ENCODE peak calls at places on chromosomes 4 and X, in four cellular contexts. W is lower lobe of right lung, Y is bronchial epithelial cell, I is tibial nerve. O is an unnamed sample.

GRCh38 chr4:186132577-186133277 is 28.2 kb downstream of the FAM149A start:
- DNase-seq in W (no peak), Y (peak; percentile 59), I (no peak), O (no peak)

GRCh38 chr4:66691101-66691500 is 854.2 kb downstream of the CENPC start:
- DNase-seq in W (no peak), Y (no peak), I (no peak), O (no peak)

GRCh38 chr4:25756503-25756902 is 100.9 kb downstream of the SLC34A2 start:
- DNase-seq in W (no peak), Y (no peak), I (no peak), O (no peak)

GRCh38 chrX:112997991-112998390 is 157.4 kb upstream of the AMOT start:
- DNase-seq in W (no peak), Y (no peak), I (no peak), O (no peak)

GRCh38 chr4:28073860-28074555 is 1213.4 kb downstream of the STIM2 start:
- DNase-seq in W (no peak), Y (no peak), I (no peak), O (no peak)

GRCh38 chr4:138749303-138749702 is 266.3 kb upstream of the NOCT start:
- DNase-seq in W (no peak), Y (peak; percentile 73), I (no peak), O (no peak)

GRCh38 chr4:185754961-185755360 is 57.0 kb downstream of the SORBS2 start:
- DNase-seq in W (no peak), Y (peak; percentile 22), I (no peak), O (no peak)

GRCh38 chrX:40411350-40412111 is 169.2 kb upstream of the ATP6AP2 start:
- DNase-seq in W (no peak), Y (no peak), I (no peak), O (no peak)

GRCh38 chrX:30304866-30305265 is 4.3 kb downstream of the NR0B1 start:
- DNase-seq in W (no peak), Y (peak; percentile 46), I (no peak), O (no peak)

GRCh38 chr4:124085561-124086180 is 626.9 kb downstream of the ANKRD50 start:
- DNase-seq in W (no peak), Y (no peak), I (no peak), O (no peak)

GRCh38 chrX:102964941-102965340 is 27.9 kb downstream of the RAB40AL start:
- DNase-seq in W (no peak), Y (no peak), I (no peak), O (no peak)

GRCh38 chr4:5810151-5810550 is 82.7 kb downstream of the CRMP1 start:
- DNase-seq in W (no peak), Y (no peak), I (no peak), O (peak; percentile 3)

GRCh38 chr4:31089815-31090214 is 369.6 kb downstream of the PCDH7 start:
- DNase-seq in W (peak; percentile 49), Y (peak; percentile 98), I (no peak), O (no peak)

GRCh38 chrX:19446397-19446796 is 68.9 kb downstream of the MAP3K15 start:
- DNase-seq in W (no peak), Y (no peak), I (no peak), O (no peak)

GRCh38 chrX:49079489-49080428 is at the start of gene WDR45:
- DNase-seq in W (peak; percentile 80), Y (peak; percentile 49), I (peak; percentile 66), O (peak; percentile 73)

GRCh38 chr4:29467044-29467717 is 1253.0 kb upstream of the PCDH7 start:
- DNase-seq in W (no peak), Y (no peak), I (no peak), O (no peak)

GRCh38 chr4:10278071-10278470 is 161.5 kb upstream of the WDR1 start:
- DNase-seq in W (no peak), Y (peak; percentile 89), I (no peak), O (no peak)

GRCh38 chrX:15207384-15207783 is 62.5 kb downstream of the ASB9 start:
- DNase-seq in W (no peak), Y (no peak), I (no peak), O (no peak)

GRCh38 chr4:140049024-140049923 is 104.7 kb downstream of the MAML3 start:
- DNase-seq in W (no peak), Y (peak; percentile 30), I (peak; percentile 31), O (peak; percentile 47)

GRCh38 chr4:163395055-163395454 is 51.4 kb downstream of the NPY5R start:
- DNase-seq in W (no peak), Y (no peak), I (no peak), O (no peak)

GRCh38 chrX:8358302-8358701 is 106.3 kb upstream of the VCX3B start:
- DNase-seq in W (no peak), Y (no peak), I (no peak), O (no peak)

GRCh38 chr4:119646347-119647071 is 17.9 kb upstream of the PDE5A start:
- DNase-seq in W (no peak), Y (no peak), I (no peak), O (no peak)

GRCh38 chr4:162849922-162850321 is 316.8 kb downstream of the NAF1 start:
- DNase-seq in W (no peak), Y (peak; percentile 35), I (no peak), O (peak; percentile 6)

GRCh38 chrX:19683817-19684216 is 168.5 kb upstream of the MAP3K15 start:
- DNase-seq in W (no peak), Y (no peak), I (no peak), O (no peak)

GRCh38 chr4:118973295-118973694 is 84.6 kb downstream of the SYNPO2 start:
- DNase-seq in W (no peak), Y (no peak), I (no peak), O (no peak)

GRCh38 chr4:139951051-139951450 is 202.9 kb downstream of the MAML3 start:
- DNase-seq in W (no peak), Y (peak; percentile 39), I (no peak), O (no peak)

GRCh38 chrX:20378291-20378920 is 111.7 kb upstream of the RPS6KA3 start:
- DNase-seq in W (no peak), Y (peak; percentile 92), I (no peak), O (no peak)

GRCh38 chrX:53128097-53128749 is 34.3 kb downstream of the KANTR start:
- DNase-seq in W (no peak), Y (no peak), I (no peak), O (no peak)

GRCh38 chr4:33566649-33567048 is 2677.7 kb downstream of the ARAP2 start:
- DNase-seq in W (no peak), Y (no peak), I (no peak), O (no peak)

GRCh38 chr4:168551945-168552695 is 55.3 kb downstream of the PALLD start:
- DNase-seq in W (no peak), Y (no peak), I (no peak), O (no peak)

GRCh38 chrX:70452143-70452733 is 7.6 kb downstream of the DLG3 start:
- DNase-seq in W (peak; percentile 60), Y (no peak), I (peak; percentile 44), O (no peak)

GRCh38 chr4:180557348-180557747 is 1685.9 kb upstream of the TENM3 start:
- DNase-seq in W (no peak), Y (no peak), I (no peak), O (no peak)

GRCh38 chr4:75876218-75876617 is 26.0 kb downstream of the PPEF2 start:
- DNase-seq in W (no peak), Y (no peak), I (no peak), O (no peak)

GRCh38 chrX:112808007-112808406 is 32.6 kb downstream of the AMOT start:
- DNase-seq in W (no peak), Y (no peak), I (no peak), O (no peak)

GRCh38 chrX:153387987-153388721 is 13.0 kb downstream of the PNMA6E start:
- DNase-seq in W (no peak), Y (no peak), I (no peak), O (no peak)

GRCh38 chr4:1048781-1049590 is 37.6 kb downstream of the FGFRL1 start:
- DNase-seq in W (peak; percentile 52), Y (no peak), I (no peak), O (no peak)

DNA sequence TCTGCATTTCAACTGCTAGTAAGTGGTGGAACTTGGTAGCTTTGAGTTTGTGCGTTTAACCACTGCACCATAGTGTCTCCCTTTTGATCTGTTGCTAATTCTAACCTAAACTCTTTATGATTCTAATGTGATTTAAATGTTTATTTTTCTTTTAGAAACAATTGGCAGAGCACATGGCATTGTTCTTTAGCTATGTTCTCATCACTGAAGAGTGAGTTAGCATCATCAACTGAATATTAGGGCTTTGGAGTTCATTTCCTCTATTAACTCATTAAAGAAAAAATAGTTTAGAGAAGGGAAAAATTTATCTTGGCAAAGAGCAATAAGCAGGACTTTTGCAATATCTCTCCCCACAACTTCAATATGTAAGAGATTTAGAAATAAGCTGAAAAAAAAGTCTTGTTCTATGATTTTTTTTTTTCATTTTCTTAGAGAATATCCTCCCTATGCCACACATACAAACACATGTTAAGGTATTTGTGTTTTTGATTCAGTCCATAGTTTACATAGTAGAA is 25.7 kb downstream of the CPEB2 start:
- DNase-seq in W (no peak), Y (no peak), I (no peak), O (no peak)
- H3K4me3 ChIP-seq in W (no peak overlapping the region), Y (no peak overlapping the region), I (no peak overlapping the region), O (no peak overlapping the region)

DNA sequence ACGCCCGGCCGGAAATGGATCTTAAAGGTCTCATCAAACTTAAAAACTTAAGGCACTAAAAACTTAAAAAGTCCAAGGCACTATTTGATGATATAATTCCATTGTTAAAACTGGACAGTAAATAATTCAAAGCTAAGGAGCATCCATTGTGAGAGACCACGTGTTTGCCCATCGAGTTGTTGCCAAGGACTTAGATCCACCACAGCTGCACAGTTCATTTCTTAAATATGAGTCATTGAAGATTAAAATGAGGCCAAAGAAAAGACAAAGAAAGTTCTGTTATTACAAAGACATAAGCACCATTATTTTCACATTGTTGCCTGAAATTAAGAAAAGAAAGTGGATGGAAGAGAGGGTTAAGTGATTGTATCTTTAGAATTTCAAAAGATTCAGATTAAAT is 411.5 kb upstream of the FTHL17 start:
- DNase-seq in W (no peak), Y (peak; percentile 34), I (no peak), O (no peak)
- H3K4me3 ChIP-seq in W (no peak overlapping the region), Y (no peak overlapping the region), I (no peak overlapping the region), O (no peak overlapping the region)

DNA sequence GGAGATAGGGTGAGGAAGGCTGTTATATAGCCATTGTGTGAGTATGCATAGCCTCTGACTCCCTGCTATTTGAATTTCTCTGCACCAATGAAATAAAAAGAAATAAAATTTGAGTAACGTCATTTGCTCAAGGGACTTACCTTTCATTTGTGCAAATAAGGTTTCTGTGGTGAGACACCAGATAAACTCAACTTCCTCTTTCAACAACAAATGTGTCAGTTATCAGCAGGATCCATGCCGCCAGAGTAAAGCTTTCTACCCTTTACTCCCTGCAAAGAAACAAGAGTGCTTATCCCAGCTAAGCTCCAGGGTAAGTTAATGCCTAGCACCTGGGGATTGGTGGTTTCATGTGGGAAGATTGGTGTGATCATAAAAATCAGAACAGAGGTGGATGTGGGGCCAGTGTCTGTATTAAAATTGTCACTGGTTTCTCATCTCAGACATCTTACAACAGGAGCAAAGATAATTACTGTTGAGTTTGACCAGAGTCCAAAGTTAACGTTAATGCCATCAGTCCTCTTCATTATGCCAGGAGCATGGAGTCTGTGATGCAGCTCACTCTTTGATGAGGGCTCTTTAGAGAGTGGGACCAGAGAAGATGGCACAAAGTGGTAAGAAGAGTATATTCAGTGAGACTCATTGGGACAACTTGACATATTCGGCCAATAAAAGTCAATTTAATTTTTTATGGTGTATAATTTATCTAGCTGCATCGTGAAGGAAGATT is at the start of gene P2RY10:
- DNase-seq in W (no peak), Y (no peak), I (no peak), O (no peak)
- H3K4me3 ChIP-seq in W (peak within 1 kb of the TSS; percentile 14), Y (no peak within 1 kb of the TSS), I (no peak within 1 kb of the TSS), O (no peak within 1 kb of the TSS)

DNA sequence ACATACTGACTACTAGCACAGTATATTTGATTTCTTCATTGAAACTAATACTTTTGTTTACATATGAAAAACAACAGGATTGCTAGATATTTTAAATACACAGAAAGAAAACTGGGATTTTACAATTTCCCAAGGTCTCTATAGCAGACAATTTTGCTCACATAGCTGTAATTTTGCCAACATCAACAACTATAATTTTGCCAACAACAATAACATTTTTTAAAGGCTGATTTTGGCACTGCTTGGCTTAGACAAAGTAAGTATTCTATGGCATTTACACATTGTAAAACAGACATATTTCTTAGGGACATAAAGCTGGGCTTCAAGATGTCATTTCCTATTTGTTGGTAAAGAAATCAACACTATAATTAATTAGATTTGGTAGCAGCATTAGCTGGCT is 922.1 kb downstream of the RAB28 start:
- DNase-seq in W (no peak), Y (no peak), I (no peak), O (no peak)
- H3K4me3 ChIP-seq in W (no peak overlapping the region), Y (no peak overlapping the region), I (no peak overlapping the region), O (no peak overlapping the region)